ENCODE peak calls at places on chromosomes 4 and X, in five cellular contexts. G is lower lobe of right lung, K is hepatocyte, E is IMR-90, Q is GM06990. D is an unnamed sample. For H3K36me3 and H3K27me3, the result is how much of the 10 kb centered on the place peaks cover.

GRCh38 chr4:152537881-152538280 is 2.0 kb upstream of the FBXW7 start:
- DNase-seq in G (no peak), Q (no peak), K (no peak), E (no peak), D (no peak)

GRCh38 chr4:74619931-74620702 is 174.2 kb downstream of the BTC start:
- DNase-seq in K (no peak), E (peak), G (no peak), Q (no peak), D (no peak)

GRCh38 chr4:13905543-13905942 is 278.0 kb upstream of the BOD1L1 start:
- DNase-seq in K (no peak), Q (no peak), E (peak), G (no peak), D (no peak)

GRCh38 chr4:100985576-100985975 is 361.8 kb downstream of the PPP3CA start:
- DNase-seq in E (no peak), G (no peak), K (no peak), Q (no peak), D (no peak)

GRCh38 chr4:3407930-3408792 is 33.6 kb upstream of the HGFAC start:
- DNase-seq in G (no peak), Q (no peak), E (no peak), K (no peak), D (no peak)

GRCh38 chr4:4436244-4436823 is 49.4 kb downstream of the NSG1 start:
- DNase-seq in G (no peak), Q (no peak), E (no peak), K (no peak), D (no peak)

GRCh38 chr4:94913316-94913715 is 155.6 kb downstream of the BMPR1B start:
- DNase-seq in K (no peak), E (no peak), Q (no peak), G (no peak), D (no peak)

GRCh38 chrX:54920610-54921426 is at the start of gene TRO:
- DNase-seq in G (no peak), K (peak), E (peak), Q (no peak), D (no peak)

GRCh38 chr4:133148690-133149363 is at the start of gene PCDH10:
- DNase-seq in Q (peak), E (peak), K (peak), G (peak), D (peak)

GRCh38 chrX:106731590-106731989 is 5.1 kb downstream of the RNF128 start:
- DNase-seq in E (no peak), K (no peak), G (no peak), Q (no peak), D (no peak)

GRCh38 chrX:106959897-106960296 is 39.7 kb downstream of the CLDN2 start:
- DNase-seq in Q (no peak), G (no peak), E (peak), K (peak), D (no peak)

GRCh38 chr4:126268106-126268505 is 953.4 kb downstream of the FAT4 start:
- DNase-seq in Q (no peak), K (no peak), E (peak), G (no peak), D (no peak)

GRCh38 chr4:67103001-67103737 is 442.1 kb downstream of the CENPC start:
- DNase-seq in Q (no peak), K (no peak), E (no peak), G (no peak), D (no peak)

GRCh38 chr4:83258463-83258862 is 26.1 kb downstream of the COQ2 start:
- DNase-seq in G (no peak), E (no peak), K (no peak), Q (no peak), D (no peak)

GRCh38 chrX:71095555-71095970 is at the start of gene FOXO4:
- DNase-seq in K (peak), Q (peak), G (peak), E (peak), D (peak)

GRCh38 chr4:127179451-127180087 is 453.2 kb upstream of the INTU start:
- DNase-seq in E (no peak), K (no peak), Q (no peak), G (no peak), D (no peak)

GRCh38 chr4:188960411-188961093 is 821.3 kb downstream of the TRIML1 start:
- DNase-seq in E (peak), K (no peak), Q (no peak), G (no peak), D (no peak)

GRCh38 chr4:180923476-180923875 is 1319.7 kb upstream of the TENM3 start:
- DNase-seq in E (peak), Q (no peak), K (no peak), G (no peak), D (peak)

GRCh38 chrX:44872319-44872816 is 620 bp upstream of the KDM6A start:
- DNase-seq in K (peak), G (no peak), E (peak), Q (no peak), D (no peak)

GRCh38 chrX:149302705-149303104 is 202.4 kb downstream of the IDS start:
- DNase-seq in G (no peak), K (no peak), E (no peak), Q (no peak), D (no peak)

GRCh38 chr4:183940807-183941310 is 35.8 kb downstream of the STOX2 start:
- DNase-seq in Q (no peak), E (peak), K (no peak), G (no peak), D (no peak)

GRCh38 chrX:70049925-70050324 is at the start of gene AWAT2:
- DNase-seq in Q (no peak), E (no peak), K (no peak), G (no peak), D (no peak)

GRCh38 chr4:39302901-39303300 is 63.3 kb downstream of the RFC1 start:
- DNase-seq in G (no peak), E (no peak), K (no peak), Q (no peak), D (no peak)

GRCh38 chr4:39304651-39305050 is 61.5 kb downstream of the RFC1 start:
- DNase-seq in E (no peak), Q (no peak), K (no peak), G (no peak), D (no peak)

GRCh38 chr4:39308576-39308975 is 57.6 kb downstream of the RFC1 start:
- DNase-seq in K (no peak), G (no peak), Q (no peak), E (no peak), D (no peak)

GRCh38 chr4:39305902-39306677 is 60.1 kb downstream of the RFC1 start:
- DNase-seq in G (no peak), Q (no peak), K (no peak), E (no peak), D (no peak)

DNA sequence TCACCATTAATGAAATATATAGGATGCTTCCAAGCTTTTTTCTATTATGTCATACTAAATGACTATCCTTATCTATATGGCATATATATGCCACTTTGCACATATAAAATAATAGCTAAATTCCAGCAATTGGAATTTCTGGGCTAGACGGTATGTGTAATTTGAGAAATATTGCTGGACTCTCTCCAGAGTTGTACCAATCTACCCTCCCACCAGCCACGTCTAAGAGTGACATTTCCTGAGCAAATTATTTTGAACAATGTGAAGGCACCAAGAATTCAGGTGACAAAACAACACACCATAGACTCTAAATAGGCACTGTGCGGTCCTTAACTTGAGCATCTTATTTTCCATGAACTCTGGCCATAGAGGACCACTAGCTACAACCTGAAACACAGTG is 62.3 kb downstream of the RFC1 start:
- DNase-seq in Q (no peak), E (no peak), G (no peak), K (no peak), D (no peak)
- H3K36me3 ChIP-seq in Q (under half), E (under half), G (half or more), K (under half), D (under half)

GRCh38 chr4:15162465-15163283 is 160.4 kb downstream of the CPEB2 start:
- DNase-seq in K (peak), Q (no peak), G (no peak), E (peak), D (no peak)
- TF ChIP-seq CTCF in K (peak), Q (peak), G (peak), E (peak), D (peak)

GRCh38 chrX:78366576-78366975 is 39.2 kb upstream of the CYSLTR1 start:
- DNase-seq in E (no peak), G (no peak), Q (no peak), K (no peak), D (no peak)
- H3K27me3 ChIP-seq in E (under half), G (under half), Q (under half), K (under half), D (under half)

DNA sequence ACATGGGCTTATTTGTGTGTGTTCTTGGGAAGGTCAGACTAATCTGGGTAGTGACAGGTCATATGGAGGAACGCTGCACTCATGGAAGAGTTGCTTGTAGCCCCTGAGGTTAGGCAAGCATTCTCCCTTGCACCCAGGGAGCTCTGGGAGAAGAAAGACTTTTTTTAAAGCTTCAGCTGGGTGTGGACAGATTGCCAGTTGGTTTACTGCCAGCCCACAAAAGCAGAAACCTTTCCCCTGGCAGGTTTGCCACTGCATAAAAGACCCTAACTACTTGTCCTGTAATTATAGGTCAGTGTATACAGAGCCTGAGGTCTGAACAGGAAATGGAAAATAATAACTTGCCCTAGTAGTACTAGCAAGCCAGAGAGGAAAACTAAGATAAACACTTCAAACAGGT is 7.4 kb upstream of the NFKB1 start:
- DNase-seq in Q (no peak), G (no peak), E (no peak), K (no peak), D (no peak)
- H3K36me3 ChIP-seq in Q (under half), G (under half), E (under half), K (under half), D (under half)

DNA sequence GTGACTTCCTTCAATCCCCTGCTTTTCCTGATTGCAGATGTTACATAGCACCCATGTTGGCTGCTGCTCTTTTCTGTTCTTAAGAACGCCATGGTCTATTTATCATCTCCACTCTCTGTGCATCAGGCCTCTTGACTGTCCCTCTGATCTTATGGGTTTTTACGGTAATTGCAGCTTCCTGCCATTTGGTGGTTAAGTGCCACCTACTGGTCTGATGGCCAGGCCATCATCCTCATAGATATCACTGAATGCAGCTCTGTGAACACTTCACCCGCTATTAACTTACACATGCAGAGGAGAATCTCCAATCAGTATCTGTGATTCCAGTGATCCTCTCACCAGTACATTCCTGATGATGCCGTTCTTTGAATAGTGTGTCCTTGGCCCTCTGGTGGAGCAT is 382.4 kb downstream of the TRAM1L1 start:
- DNase-seq in Q (no peak), E (no peak), G (no peak), K (no peak), D (no peak)
- TF ChIP-seq CTCF in Q (peak), E (no peak), G (no peak), K (no peak), D (no peak)

GRCh38 chr4:6561706-6562371 is 13.2 kb upstream of the MAN2B2 start:
- DNase-seq in G (no peak), E (no peak), K (no peak), Q (no peak), D (no peak)

GRCh38 chr4:6562931-6563901 is 11.8 kb upstream of the MAN2B2 start:
- DNase-seq in E (no peak), G (no peak), K (no peak), Q (no peak), D (no peak)

GRCh38 chr4:6563935-6564645 is 10.9 kb upstream of the MAN2B2 start:
- DNase-seq in K (no peak), E (no peak), G (no peak), Q (no peak), D (no peak)

GRCh38 chr4:6560416-6561172 is 14.4 kb upstream of the MAN2B2 start:
- DNase-seq in Q (no peak), E (peak), G (no peak), K (no peak), D (no peak)

GRCh38 chr4:6561173-6561516 is 13.8 kb upstream of the MAN2B2 start:
- DNase-seq in G (no peak), Q (no peak), K (no peak), E (no peak), D (no peak)
- H3K27me3 ChIP-seq in G (half or more), Q (under half), K (half or more), E (half or more), D (under half)

GRCh38 chr4:88027611-88028608 is 20.5 kb downstream of the PKD2 start:
- DNase-seq in Q (no peak), E (peak), K (peak), G (no peak), D (peak)
- H3K36me3 ChIP-seq in Q (under half), E (under half), K (under half), G (under half), D (under half)

GRCh38 chrX:24145340-24146186 is 4.0 kb upstream of the ZFX start:
- DNase-seq in Q (no peak), K (no peak), G (no peak), E (peak), D (peak)
- TF ChIP-seq CTCF in Q (no peak), K (no peak), G (no peak), E (no peak), D (no peak)